ENCODE peak calls at places on chromosomes 3 and 15, in six cellular contexts. One of them, this sample, is unnamed.

GRCh38 chr15:60091150-60091549 is 87.0 kb downstream of the FOXB1 start:
- DNase-seq in fibroblast of lung: peak; percentile 93
- DNase-seq in astrocyte: peak; percentile 85
- DNase-seq in mesendoderm: no peak
- DNase-seq in gastrocnemius medialis: peak; percentile 17
- DNase-seq in body of pancreas: no peak
- DNase-seq in this sample: no peak

GRCh38 chr3:178520436-178520835 is 15.8 kb upstream of the KCNMB2 start:
- DNase-seq in astrocyte: no peak
- DNase-seq in gastrocnemius medialis: no peak
- DNase-seq in body of pancreas: no peak
- DNase-seq in mesendoderm: peak; percentile 67
- DNase-seq in fibroblast of lung: no peak
- DNase-seq in this sample: no peak

GRCh38 chr3:58215317-58216025 is 4.7 kb upstream of the DNASE1L3 start:
- DNase-seq in body of pancreas: no peak
- DNase-seq in gastrocnemius medialis: no peak
- DNase-seq in astrocyte: no peak
- DNase-seq in fibroblast of lung: no peak
- DNase-seq in mesendoderm: no peak
- DNase-seq in this sample: no peak

GRCh38 chr3:164023480-164023879 is 1054.8 kb downstream of the SI start:
- DNase-seq in gastrocnemius medialis: no peak
- DNase-seq in fibroblast of lung: no peak
- DNase-seq in body of pancreas: no peak
- DNase-seq in astrocyte: no peak
- DNase-seq in mesendoderm: no peak
- DNase-seq in this sample: no peak

GRCh38 chr3:127677541-127678314 is 5.0 kb downstream of the ABTB1 start:
- DNase-seq in mesendoderm: no peak
- DNase-seq in gastrocnemius medialis: peak; percentile 10
- DNase-seq in fibroblast of lung: no peak
- DNase-seq in astrocyte: no peak
- DNase-seq in body of pancreas: no peak
- DNase-seq in this sample: peak; percentile 32

GRCh38 chr3:44845528-44846520 is 15.9 kb upstream of the TMEM42 start:
- DNase-seq in gastrocnemius medialis: no peak
- DNase-seq in fibroblast of lung: no peak
- DNase-seq in body of pancreas: peak; percentile 39
- DNase-seq in mesendoderm: peak; percentile 36
- DNase-seq in astrocyte: peak; percentile 85
- DNase-seq in this sample: no peak

GRCh38 chr3:43191116-43191515 is 85.2 kb upstream of the POMGNT2 start:
- DNase-seq in body of pancreas: no peak
- DNase-seq in gastrocnemius medialis: no peak
- DNase-seq in astrocyte: no peak
- DNase-seq in mesendoderm: no peak
- DNase-seq in fibroblast of lung: no peak
- DNase-seq in this sample: no peak

GRCh38 chr15:41900526-41901380 is 6.9 kb upstream of the SPTBN5 start:
- DNase-seq in body of pancreas: no peak
- DNase-seq in gastrocnemius medialis: no peak
- DNase-seq in mesendoderm: no peak
- DNase-seq in fibroblast of lung: no peak
- DNase-seq in astrocyte: no peak
- DNase-seq in this sample: no peak

GRCh38 chr15:43266834-43267233 is at the start of gene TGM5:
- DNase-seq in mesendoderm: no peak
- DNase-seq in fibroblast of lung: no peak
- DNase-seq in astrocyte: no peak
- DNase-seq in body of pancreas: peak; percentile 55
- DNase-seq in gastrocnemius medialis: no peak
- DNase-seq in this sample: no peak

GRCh38 chr3:38125305-38126120 is 11.4 kb downstream of the ACAA1 start:
- DNase-seq in astrocyte: no peak
- DNase-seq in gastrocnemius medialis: no peak
- DNase-seq in fibroblast of lung: no peak
- DNase-seq in mesendoderm: no peak
- DNase-seq in body of pancreas: no peak
- DNase-seq in this sample: peak; percentile 16

GRCh38 chr3:56119575-56120349 is 348.5 kb downstream of the ERC2 start:
- DNase-seq in gastrocnemius medialis: peak; percentile 45
- DNase-seq in mesendoderm: no peak
- DNase-seq in astrocyte: peak; percentile 46
- DNase-seq in fibroblast of lung: peak; percentile 80
- DNase-seq in body of pancreas: no peak
- DNase-seq in this sample: no peak

GRCh38 chr3:128518587-128519490 is 25.8 kb upstream of the GATA2 start:
- DNase-seq in mesendoderm: no peak
- DNase-seq in fibroblast of lung: no peak
- DNase-seq in gastrocnemius medialis: no peak
- DNase-seq in body of pancreas: no peak
- DNase-seq in astrocyte: no peak
- DNase-seq in this sample: no peak

GRCh38 chr15:85595804-85596536 is 198.8 kb downstream of the KLHL25 start:
- DNase-seq in astrocyte: no peak
- DNase-seq in body of pancreas: no peak
- DNase-seq in fibroblast of lung: no peak
- DNase-seq in mesendoderm: no peak
- DNase-seq in gastrocnemius medialis: no peak
- DNase-seq in this sample: no peak

GRCh38 chr3:72655151-72655551 is 193.1 kb downstream of the SHQ1 start:
- DNase-seq in mesendoderm: peak; percentile 97
- DNase-seq in gastrocnemius medialis: no peak
- DNase-seq in fibroblast of lung: peak; percentile 25
- DNase-seq in body of pancreas: peak; percentile 22
- DNase-seq in astrocyte: peak; percentile 50
- DNase-seq in this sample: peak; percentile 87

GRCh38 chr3:76222115-76222652 is 436.8 kb upstream of the ZNF717 start:
- DNase-seq in mesendoderm: no peak
- DNase-seq in fibroblast of lung: peak; percentile 7
- DNase-seq in astrocyte: no peak
- DNase-seq in gastrocnemius medialis: no peak
- DNase-seq in body of pancreas: no peak
- DNase-seq in this sample: no peak

GRCh38 chr15:89551502-89551901 is 23.8 kb upstream of the TICRR start:
- DNase-seq in body of pancreas: no peak
- DNase-seq in mesendoderm: no peak
- DNase-seq in astrocyte: no peak
- DNase-seq in fibroblast of lung: no peak
- DNase-seq in gastrocnemius medialis: no peak
- DNase-seq in this sample: no peak

GRCh38 chr3:134357914-134358811 is 16.1 kb downstream of the AMOTL2 start:
- DNase-seq in fibroblast of lung: peak; percentile 96
- DNase-seq in body of pancreas: peak; percentile 49
- DNase-seq in gastrocnemius medialis: peak; percentile 61
- DNase-seq in astrocyte: peak; percentile 98
- DNase-seq in mesendoderm: peak; percentile 98
- DNase-seq in this sample: peak; percentile 78

GRCh38 chr3:108420926-108421325 is 89.5 kb downstream of the MYH15 start:
- DNase-seq in fibroblast of lung: peak; percentile 58
- DNase-seq in astrocyte: peak; percentile 90
- DNase-seq in gastrocnemius medialis: no peak
- DNase-seq in body of pancreas: no peak
- DNase-seq in mesendoderm: no peak
- DNase-seq in this sample: no peak

GRCh38 chr3:6108957-6109356 is 752.0 kb upstream of the GRM7 start:
- DNase-seq in fibroblast of lung: no peak
- DNase-seq in gastrocnemius medialis: no peak
- DNase-seq in astrocyte: no peak
- DNase-seq in mesendoderm: no peak
- DNase-seq in body of pancreas: no peak
- DNase-seq in this sample: no peak

GRCh38 chr15:63350178-63350621 is 31.4 kb downstream of the CA12 start:
- DNase-seq in body of pancreas: peak; percentile 48
- DNase-seq in astrocyte: no peak
- DNase-seq in fibroblast of lung: peak; percentile 39
- DNase-seq in gastrocnemius medialis: peak; percentile 65
- DNase-seq in mesendoderm: no peak
- DNase-seq in this sample: no peak

GRCh38 chr15:49895337-49896223 is 223.5 kb downstream of the ATP8B4 start:
- DNase-seq in astrocyte: peak; percentile 91
- DNase-seq in gastrocnemius medialis: no peak
- DNase-seq in body of pancreas: no peak
- DNase-seq in fibroblast of lung: no peak
- DNase-seq in mesendoderm: peak; percentile 11
- DNase-seq in this sample: no peak

GRCh38 chr15:78012643-78013077 is 64.9 kb downstream of the TBC1D2B start:
- DNase-seq in fibroblast of lung: peak; percentile 31
- DNase-seq in mesendoderm: no peak
- DNase-seq in astrocyte: no peak
- DNase-seq in gastrocnemius medialis: peak; percentile 88
- DNase-seq in body of pancreas: peak; percentile 97
- DNase-seq in this sample: no peak

GRCh38 chr3:107943860-107944543 is 146.8 kb downstream of the CD47 start:
- DNase-seq in fibroblast of lung: no peak
- DNase-seq in mesendoderm: no peak
- DNase-seq in gastrocnemius medialis: no peak
- DNase-seq in body of pancreas: no peak
- DNase-seq in astrocyte: peak; percentile 26
- DNase-seq in this sample: no peak

GRCh38 chr3:190058486-190059241 is 62.0 kb downstream of the P3H2 start:
- DNase-seq in fibroblast of lung: no peak
- DNase-seq in mesendoderm: no peak
- DNase-seq in body of pancreas: no peak
- DNase-seq in gastrocnemius medialis: no peak
- DNase-seq in astrocyte: peak; percentile 94
- DNase-seq in this sample: no peak

GRCh38 chr15:78061963-78062427 is 15.5 kb downstream of the TBC1D2B start:
- DNase-seq in body of pancreas: no peak
- DNase-seq in fibroblast of lung: peak; percentile 50
- DNase-seq in gastrocnemius medialis: no peak
- DNase-seq in mesendoderm: peak; percentile 42
- DNase-seq in astrocyte: peak; percentile 58
- DNase-seq in this sample: no peak

GRCh38 chr3:90132220-90132619 is 1024.8 kb downstream of the EPHA3 start:
- DNase-seq in astrocyte: no peak
- DNase-seq in gastrocnemius medialis: no peak
- DNase-seq in mesendoderm: no peak
- DNase-seq in body of pancreas: no peak
- DNase-seq in fibroblast of lung: no peak
- DNase-seq in this sample: no peak
- H3K27ac ChIP-seq in astrocyte: no peak overlapping the region
- H3K27ac ChIP-seq in gastrocnemius medialis: no peak overlapping the region
- H3K27ac ChIP-seq in mesendoderm: no peak overlapping the region
- H3K27ac ChIP-seq in body of pancreas: no peak overlapping the region
- H3K27ac ChIP-seq in fibroblast of lung: no peak overlapping the region
- H3K27ac ChIP-seq in this sample: no peak overlapping the region

GRCh38 chr15:35019401-35020327 is 31.6 kb upstream of the ZNF770 start:
- DNase-seq in body of pancreas: peak; percentile 20
- DNase-seq in mesendoderm: peak; percentile 74
- DNase-seq in fibroblast of lung: peak; percentile 17
- DNase-seq in astrocyte: peak; percentile 11
- DNase-seq in gastrocnemius medialis: no peak
- DNase-seq in this sample: peak; percentile 72

GRCh38 chr15:35020974-35021373 is 32.9 kb upstream of the ZNF770 start:
- DNase-seq in astrocyte: no peak
- DNase-seq in mesendoderm: no peak
- DNase-seq in fibroblast of lung: no peak
- DNase-seq in body of pancreas: no peak
- DNase-seq in gastrocnemius medialis: no peak
- DNase-seq in this sample: no peak

DNA sequence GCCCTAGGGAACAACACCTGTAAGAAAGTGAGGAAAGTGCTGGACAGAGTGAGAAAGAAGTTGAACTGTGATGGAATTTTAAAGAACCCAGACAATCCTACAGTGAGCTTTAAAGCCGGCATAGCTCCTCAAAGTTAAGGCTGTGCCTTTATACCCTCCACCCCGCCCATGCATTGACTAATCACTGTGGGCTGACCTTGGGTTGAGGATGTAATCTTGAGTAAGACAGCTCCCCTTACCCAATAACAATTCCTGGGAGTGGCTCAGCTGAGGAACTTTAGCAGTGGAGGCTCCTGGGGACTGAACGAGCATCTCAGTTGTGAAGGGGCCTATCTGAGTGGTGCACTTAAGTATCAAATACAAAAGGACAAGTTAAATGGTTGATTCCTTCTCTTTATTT is 35.7 kb upstream of the ZNF770 start:
- DNase-seq in gastrocnemius medialis: no peak
- DNase-seq in mesendoderm: peak; percentile 31
- DNase-seq in fibroblast of lung: peak; percentile 9
- DNase-seq in astrocyte: no peak
- DNase-seq in body of pancreas: no peak
- DNase-seq in this sample: no peak
- H3K4me1 ChIP-seq in gastrocnemius medialis: no peaks in the 10 kb centered on the region
- H3K4me1 ChIP-seq in mesendoderm: peaks cover 1% of the 10 kb centered on the region
- H3K4me1 ChIP-seq in fibroblast of lung: no peaks in the 10 kb centered on the region
- H3K4me1 ChIP-seq in astrocyte: no peaks in the 10 kb centered on the region
- H3K4me1 ChIP-seq in body of pancreas: no peaks in the 10 kb centered on the region
- H3K4me1 ChIP-seq in this sample: no peaks in the 10 kb centered on the region

DNA sequence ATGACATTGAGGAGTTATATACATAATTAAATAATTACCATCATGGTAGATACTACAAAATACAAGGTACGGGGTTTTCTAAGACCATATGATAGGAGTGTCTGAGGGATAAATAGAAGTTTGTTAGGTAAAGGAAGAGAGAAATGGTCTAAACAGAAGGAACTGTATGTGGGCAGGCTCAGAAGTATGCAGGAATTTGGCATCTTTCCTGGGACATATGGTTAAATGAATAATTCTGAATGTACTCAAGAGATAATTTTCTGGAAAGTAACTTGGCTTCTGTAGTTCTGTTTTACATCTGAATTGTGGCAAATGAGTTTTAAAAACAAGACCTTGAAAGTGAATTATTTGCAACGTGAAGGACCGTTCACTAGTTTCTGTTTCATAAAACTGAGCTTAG is 17.5 kb downstream of the LMCD1 start:
- DNase-seq in fibroblast of lung: peak; percentile 88
- DNase-seq in mesendoderm: no peak
- DNase-seq in gastrocnemius medialis: no peak
- DNase-seq in body of pancreas: no peak
- DNase-seq in astrocyte: peak; percentile 92
- DNase-seq in this sample: no peak
- H3K27ac ChIP-seq in fibroblast of lung: no peak overlapping the region
- H3K27ac ChIP-seq in mesendoderm: no peak overlapping the region
- H3K27ac ChIP-seq in gastrocnemius medialis: peak overlapping the region; percentile 95
- H3K27ac ChIP-seq in body of pancreas: no peak overlapping the region
- H3K27ac ChIP-seq in astrocyte: peak overlapping the region; percentile 15
- H3K27ac ChIP-seq in this sample: no peak overlapping the region

GRCh38 chr3:42053476-42053875 is 37.7 kb upstream of the TRAK1 start:
- DNase-seq in astrocyte: no peak
- DNase-seq in gastrocnemius medialis: peak; percentile 84
- DNase-seq in fibroblast of lung: no peak
- DNase-seq in mesendoderm: no peak
- DNase-seq in body of pancreas: peak; percentile 52
- DNase-seq in this sample: no peak

GRCh38 chr3:42050126-42050525 is 41.0 kb upstream of the TRAK1 start:
- DNase-seq in mesendoderm: no peak
- DNase-seq in gastrocnemius medialis: no peak
- DNase-seq in body of pancreas: no peak
- DNase-seq in fibroblast of lung: no peak
- DNase-seq in astrocyte: no peak
- DNase-seq in this sample: no peak

GRCh38 chr3:42052867-42053351 is 38.2 kb upstream of the TRAK1 start:
- DNase-seq in gastrocnemius medialis: no peak
- DNase-seq in mesendoderm: no peak
- DNase-seq in astrocyte: no peak
- DNase-seq in fibroblast of lung: peak; percentile 60
- DNase-seq in body of pancreas: no peak
- DNase-seq in this sample: no peak

GRCh38 chr3:42051384-42052131 is 39.6 kb upstream of the TRAK1 start:
- DNase-seq in astrocyte: peak; percentile 34
- DNase-seq in fibroblast of lung: no peak
- DNase-seq in gastrocnemius medialis: no peak
- DNase-seq in mesendoderm: no peak
- DNase-seq in body of pancreas: no peak
- DNase-seq in this sample: no peak

GRCh38 chr3:42052132-42052866 is 38.9 kb upstream of the TRAK1 start:
- DNase-seq in body of pancreas: no peak
- DNase-seq in astrocyte: peak; percentile 88
- DNase-seq in mesendoderm: peak; percentile 40
- DNase-seq in gastrocnemius medialis: no peak
- DNase-seq in fibroblast of lung: peak; percentile 91
- DNase-seq in this sample: no peak
- H3K4me1 ChIP-seq in body of pancreas: peaks cover 32% of the 10 kb centered on the region
- H3K4me1 ChIP-seq in astrocyte: peaks cover 23% of the 10 kb centered on the region
- H3K4me1 ChIP-seq in mesendoderm: peaks cover 18% of the 10 kb centered on the region
- H3K4me1 ChIP-seq in gastrocnemius medialis: peaks cover 65% of the 10 kb centered on the region
- H3K4me1 ChIP-seq in fibroblast of lung: peaks cover 24% of the 10 kb centered on the region
- H3K4me1 ChIP-seq in this sample: peaks cover 21% of the 10 kb centered on the region

This sample was measured in endodermal cell.